ENCODE peak calls at places on chromosomes 3 and 15, in ten cellular contexts. X is H9; F is breast epithelium; I is hippocampal formation; O is stimulated activated CD4-positive, alpha-beta T cell treated with anti-CD3 and anti-CD28 coated beads, TNF-alpha, amount 100 ng/mL, for 4 hours; D is stimulated activated CD8-positive, alpha-beta memory T cell treated with anti-CD3 and anti-CD28 coated beads, Interleukin-7, amount 100 ng/mL, for 24 hours; P is lower leg skin; M is GDM1; T is HEK293T; S is cardiac septum. J is an unnamed sample.

GRCh38 chr3:27209595-27210264 is 159.5 kb downstream of the NEK10 start:
- DNase-seq in S (no peak), I (no peak), X (no peak), P (no peak), F (no peak), M (no peak), D (no peak), O (no peak), T (no peak), J (no peak)

GRCh38 chr3:98730338-98730737 is 32.8 kb upstream of the ST3GAL6 start:
- DNase-seq in F (no peak), I (no peak), D (no peak), X (no peak), P (no peak), T (no peak), M (no peak), S (no peak), O (no peak), J (no peak)

GRCh38 chr3:158105710-158106438 is at the start of gene SHOX2:
- DNase-seq in D (no peak), S (no peak), F (no peak), M (no peak), O (no peak), P (peak), X (peak), T (peak), I (no peak), J (no peak)

GRCh38 chr3:147139341-147139740 is 267.0 kb downstream of the ZIC4 start:
- DNase-seq in F (no peak), D (no peak), I (no peak), S (no peak), P (no peak), O (no peak), X (no peak), T (no peak), M (no peak), J (no peak)

GRCh38 chr3:117104381-117104780 is 394.8 kb downstream of the TUSC7 start:
- DNase-seq in F (no peak), D (no peak), P (no peak), T (no peak), M (no peak), I (no peak), S (no peak), O (no peak), X (no peak), J (no peak)

GRCh38 chr3:188627652-188628051 is 473.7 kb downstream of the LPP start:
- DNase-seq in P (no peak), O (no peak), X (no peak), S (no peak), M (no peak), D (no peak), I (no peak), F (no peak), T (no peak), J (no peak)

GRCh38 chr3:181712505-181713299 is 977 bp downstream of the SOX2 start:
- DNase-seq in D (no peak), X (no peak), P (no peak), O (no peak), M (no peak), I (no peak), S (no peak), F (no peak), T (no peak), J (no peak)

GRCh38 chr3:191238321-191238817 is 39.3 kb downstream of the OSTN start:
- DNase-seq in O (no peak), P (no peak), X (no peak), T (no peak), S (no peak), F (no peak), I (no peak), D (no peak), M (no peak), J (no peak)

GRCh38 chr3:155859859-155860258 is 5.6 kb upstream of the SLC33A1 start:
- DNase-seq in F (no peak), O (no peak), S (no peak), I (peak), P (no peak), D (no peak), T (no peak), M (no peak), X (no peak), J (no peak)

GRCh38 chr15:45197512-45197911 is 9.7 kb upstream of the SHF start:
- DNase-seq in I (no peak), X (no peak), O (no peak), F (no peak), P (peak), S (no peak), M (no peak), T (no peak), D (no peak), J (no peak)

GRCh38 chr15:83319771-83320170 is 35.3 kb upstream of the BNC1 start:
- DNase-seq in I (no peak), O (no peak), F (no peak), X (no peak), T (no peak), D (no peak), M (no peak), S (no peak), P (no peak), J (no peak)

GRCh38 chr3:122416966-122417365 is 1.1 kb upstream of the WDR5B start:
- DNase-seq in P (no peak), X (no peak), M (no peak), I (no peak), S (no peak), D (no peak), F (no peak), T (no peak), O (no peak), J (no peak)

GRCh38 chr15:80572337-80572736 is 122.8 kb upstream of the ABHD17C start:
- DNase-seq in D (no peak), S (peak), T (no peak), M (no peak), X (peak), P (peak), O (no peak), I (no peak), F (no peak), J (no peak)

J was measured in occipital lobe.